ENCODE peak calls at places on chromosomes 11 and 22, in nine cellular contexts. One of them, this sample, is unnamed.

GRCh38 chr11:98531576-98531975 is 489.2 kb upstream of the CNTN5 start:
- DNase-seq in brain microvascular endothelial cell: no peak
- DNase-seq in SHP77: no peak
- DNase-seq in naive thymus-derived CD4-positive, alpha-beta T cell: no peak
- DNase-seq in NCI-H187: no peak
- DNase-seq in AG08395: no peak
- DNase-seq in omental fat pad: no peak
- DNase-seq in activated T-cell treated with anti-CD3 and anti-CD28 coated beads for 48 hours: no peak
- DNase-seq in SK-N-SH: no peak
- DNase-seq in this sample: no peak

GRCh38 chr11:2744166-2744565 is 44.4 kb upstream of the KCNQ1OT1 start:
- DNase-seq in activated T-cell treated with anti-CD3 and anti-CD28 coated beads for 48 hours: no peak
- DNase-seq in AG08395: no peak
- DNase-seq in SHP77: no peak
- DNase-seq in SK-N-SH: no peak
- DNase-seq in naive thymus-derived CD4-positive, alpha-beta T cell: no peak
- DNase-seq in NCI-H187: no peak
- DNase-seq in omental fat pad: no peak
- DNase-seq in brain microvascular endothelial cell: no peak
- DNase-seq in this sample: no peak

GRCh38 chr11:118267486-118267885 is 3.4 kb upstream of the MPZL2 start:
- DNase-seq in activated T-cell treated with anti-CD3 and anti-CD28 coated beads for 48 hours: no peak
- DNase-seq in SHP77: no peak
- DNase-seq in AG08395: no peak
- DNase-seq in omental fat pad: no peak
- DNase-seq in SK-N-SH: no peak
- DNase-seq in NCI-H187: peak
- DNase-seq in brain microvascular endothelial cell: no peak
- DNase-seq in naive thymus-derived CD4-positive, alpha-beta T cell: no peak
- DNase-seq in this sample: no peak

GRCh38 chr22:49297871-49298721 is 529.6 kb downstream of the BRD1 start:
- DNase-seq in naive thymus-derived CD4-positive, alpha-beta T cell: no peak
- DNase-seq in NCI-H187: no peak
- DNase-seq in AG08395: no peak
- DNase-seq in omental fat pad: no peak
- DNase-seq in activated T-cell treated with anti-CD3 and anti-CD28 coated beads for 48 hours: no peak
- DNase-seq in SHP77: no peak
- DNase-seq in brain microvascular endothelial cell: no peak
- DNase-seq in SK-N-SH: peak
- DNase-seq in this sample: no peak

GRCh38 chr11:133162228-133162627 is 370.1 kb downstream of the OPCML start:
- DNase-seq in omental fat pad: no peak
- DNase-seq in SK-N-SH: no peak
- DNase-seq in naive thymus-derived CD4-positive, alpha-beta T cell: no peak
- DNase-seq in SHP77: no peak
- DNase-seq in activated T-cell treated with anti-CD3 and anti-CD28 coated beads for 48 hours: no peak
- DNase-seq in brain microvascular endothelial cell: no peak
- DNase-seq in NCI-H187: no peak
- DNase-seq in AG08395: no peak
- DNase-seq in this sample: no peak

GRCh38 chr11:33633251-33634003 is 67.2 kb downstream of the C11orf91 start:
- DNase-seq in SK-N-SH: no peak
- DNase-seq in AG08395: peak
- DNase-seq in brain microvascular endothelial cell: peak
- DNase-seq in naive thymus-derived CD4-positive, alpha-beta T cell: no peak
- DNase-seq in activated T-cell treated with anti-CD3 and anti-CD28 coated beads for 48 hours: no peak
- DNase-seq in SHP77: no peak
- DNase-seq in NCI-H187: peak
- DNase-seq in omental fat pad: no peak
- DNase-seq in this sample: no peak

GRCh38 chr11:46305295-46305694 is 27.8 kb downstream of the CREB3L1 start:
- DNase-seq in SHP77: no peak
- DNase-seq in omental fat pad: no peak
- DNase-seq in brain microvascular endothelial cell: peak
- DNase-seq in NCI-H187: no peak
- DNase-seq in activated T-cell treated with anti-CD3 and anti-CD28 coated beads for 48 hours: no peak
- DNase-seq in AG08395: no peak
- DNase-seq in SK-N-SH: peak
- DNase-seq in naive thymus-derived CD4-positive, alpha-beta T cell: peak
- DNase-seq in this sample: no peak

GRCh38 chr22:30513462-30513861 is 8.0 kb upstream of the SEC14L4 start:
- DNase-seq in NCI-H187: no peak
- DNase-seq in omental fat pad: no peak
- DNase-seq in brain microvascular endothelial cell: no peak
- DNase-seq in activated T-cell treated with anti-CD3 and anti-CD28 coated beads for 48 hours: no peak
- DNase-seq in AG08395: no peak
- DNase-seq in naive thymus-derived CD4-positive, alpha-beta T cell: no peak
- DNase-seq in SHP77: no peak
- DNase-seq in SK-N-SH: no peak
- DNase-seq in this sample: no peak

GRCh38 chr22:29254283-29254653 is 13.5 kb downstream of the RHBDD3 start:
- DNase-seq in SK-N-SH: peak
- DNase-seq in NCI-H187: no peak
- DNase-seq in brain microvascular endothelial cell: no peak
- DNase-seq in naive thymus-derived CD4-positive, alpha-beta T cell: no peak
- DNase-seq in omental fat pad: no peak
- DNase-seq in activated T-cell treated with anti-CD3 and anti-CD28 coated beads for 48 hours: no peak
- DNase-seq in AG08395: no peak
- DNase-seq in SHP77: no peak
- DNase-seq in this sample: no peak

GRCh38 chr22:39966522-39966921 is 6.3 kb downstream of the TMA7B start:
- DNase-seq in omental fat pad: no peak
- DNase-seq in naive thymus-derived CD4-positive, alpha-beta T cell: no peak
- DNase-seq in brain microvascular endothelial cell: no peak
- DNase-seq in AG08395: no peak
- DNase-seq in SHP77: no peak
- DNase-seq in SK-N-SH: no peak
- DNase-seq in NCI-H187: no peak
- DNase-seq in activated T-cell treated with anti-CD3 and anti-CD28 coated beads for 48 hours: no peak
- DNase-seq in this sample: no peak

GRCh38 chr11:63880031-63880841 is 36.7 kb downstream of the RCOR2 start:
- DNase-seq in activated T-cell treated with anti-CD3 and anti-CD28 coated beads for 48 hours: no peak
- DNase-seq in NCI-H187: no peak
- DNase-seq in omental fat pad: no peak
- DNase-seq in SK-N-SH: no peak
- DNase-seq in SHP77: no peak
- DNase-seq in naive thymus-derived CD4-positive, alpha-beta T cell: no peak
- DNase-seq in AG08395: peak
- DNase-seq in brain microvascular endothelial cell: peak
- DNase-seq in this sample: no peak

GRCh38 chr22:30397656-30398635 is 1.1 kb downstream of the SEC14L2 start:
- DNase-seq in SK-N-SH: peak
- DNase-seq in omental fat pad: no peak
- DNase-seq in brain microvascular endothelial cell: no peak
- DNase-seq in activated T-cell treated with anti-CD3 and anti-CD28 coated beads for 48 hours: no peak
- DNase-seq in AG08395: no peak
- DNase-seq in naive thymus-derived CD4-positive, alpha-beta T cell: no peak
- DNase-seq in NCI-H187: no peak
- DNase-seq in SHP77: no peak
- DNase-seq in this sample: no peak

GRCh38 chr22:25824828-25825474 is 83.0 kb downstream of the MYO18B start:
- DNase-seq in SK-N-SH: peak
- DNase-seq in NCI-H187: no peak
- DNase-seq in omental fat pad: no peak
- DNase-seq in SHP77: no peak
- DNase-seq in AG08395: no peak
- DNase-seq in naive thymus-derived CD4-positive, alpha-beta T cell: no peak
- DNase-seq in brain microvascular endothelial cell: no peak
- DNase-seq in activated T-cell treated with anti-CD3 and anti-CD28 coated beads for 48 hours: no peak
- DNase-seq in this sample: no peak

GRCh38 chr11:126583594-126583993 is 228.1 kb downstream of the ST3GAL4 start:
- DNase-seq in SK-N-SH: no peak
- DNase-seq in naive thymus-derived CD4-positive, alpha-beta T cell: no peak
- DNase-seq in omental fat pad: no peak
- DNase-seq in activated T-cell treated with anti-CD3 and anti-CD28 coated beads for 48 hours: no peak
- DNase-seq in AG08395: no peak
- DNase-seq in NCI-H187: no peak
- DNase-seq in brain microvascular endothelial cell: no peak
- DNase-seq in SHP77: no peak
- DNase-seq in this sample: no peak

GRCh38 chr11:25615841-25616240 is 716.1 kb upstream of the ANO3 start:
- DNase-seq in activated T-cell treated with anti-CD3 and anti-CD28 coated beads for 48 hours: no peak
- DNase-seq in AG08395: no peak
- DNase-seq in omental fat pad: no peak
- DNase-seq in SK-N-SH: no peak
- DNase-seq in naive thymus-derived CD4-positive, alpha-beta T cell: no peak
- DNase-seq in brain microvascular endothelial cell: no peak
- DNase-seq in NCI-H187: no peak
- DNase-seq in SHP77: no peak
- DNase-seq in this sample: no peak

GRCh38 chr11:64036081-64037026 is 623 bp downstream of the FLRT1 start:
- DNase-seq in activated T-cell treated with anti-CD3 and anti-CD28 coated beads for 48 hours: peak
- DNase-seq in SK-N-SH: peak
- DNase-seq in SHP77: no peak
- DNase-seq in omental fat pad: no peak
- DNase-seq in NCI-H187: no peak
- DNase-seq in naive thymus-derived CD4-positive, alpha-beta T cell: no peak
- DNase-seq in AG08395: peak
- DNase-seq in brain microvascular endothelial cell: peak
- DNase-seq in this sample: no peak

GRCh38 chr22:48488611-48489456 is 1338.8 kb downstream of the BRD1 start:
- DNase-seq in AG08395: peak
- DNase-seq in brain microvascular endothelial cell: no peak
- DNase-seq in SHP77: no peak
- DNase-seq in naive thymus-derived CD4-positive, alpha-beta T cell: no peak
- DNase-seq in activated T-cell treated with anti-CD3 and anti-CD28 coated beads for 48 hours: no peak
- DNase-seq in omental fat pad: no peak
- DNase-seq in SK-N-SH: peak
- DNase-seq in NCI-H187: no peak
- DNase-seq in this sample: no peak

GRCh38 chr11:70675697-70676374 is 277.5 kb downstream of the CTTN start:
- DNase-seq in omental fat pad: no peak
- DNase-seq in naive thymus-derived CD4-positive, alpha-beta T cell: no peak
- DNase-seq in SK-N-SH: no peak
- DNase-seq in activated T-cell treated with anti-CD3 and anti-CD28 coated beads for 48 hours: no peak
- DNase-seq in NCI-H187: no peak
- DNase-seq in AG08395: no peak
- DNase-seq in brain microvascular endothelial cell: no peak
- DNase-seq in SHP77: no peak
- DNase-seq in this sample: no peak

GRCh38 chr11:61951484-61952135 is 1.5 kb downstream of the BEST1 start:
- DNase-seq in SK-N-SH: no peak
- DNase-seq in activated T-cell treated with anti-CD3 and anti-CD28 coated beads for 48 hours: no peak
- DNase-seq in NCI-H187: no peak
- DNase-seq in AG08395: no peak
- DNase-seq in omental fat pad: no peak
- DNase-seq in brain microvascular endothelial cell: no peak
- DNase-seq in SHP77: no peak
- DNase-seq in naive thymus-derived CD4-positive, alpha-beta T cell: no peak
- DNase-seq in this sample: no peak

GRCh38 chr22:49992921-49993648 is 19.5 kb downstream of the IL17REL start:
- DNase-seq in naive thymus-derived CD4-positive, alpha-beta T cell: peak
- DNase-seq in omental fat pad: peak
- DNase-seq in SHP77: peak
- DNase-seq in SK-N-SH: peak
- DNase-seq in AG08395: peak
- DNase-seq in activated T-cell treated with anti-CD3 and anti-CD28 coated beads for 48 hours: peak
- DNase-seq in NCI-H187: no peak
- DNase-seq in brain microvascular endothelial cell: peak
- DNase-seq in this sample: no peak

GRCh38 chr11:6892400-6892799 is at the start of gene OR2D2:
- DNase-seq in naive thymus-derived CD4-positive, alpha-beta T cell: no peak
- DNase-seq in SK-N-SH: no peak
- DNase-seq in omental fat pad: no peak
- DNase-seq in SHP77: no peak
- DNase-seq in AG08395: no peak
- DNase-seq in NCI-H187: no peak
- DNase-seq in activated T-cell treated with anti-CD3 and anti-CD28 coated beads for 48 hours: no peak
- DNase-seq in brain microvascular endothelial cell: no peak
- DNase-seq in this sample: no peak

GRCh38 chr11:111974451-111974850 is 37.3 kb downstream of the DIXDC1 start:
- DNase-seq in NCI-H187: no peak
- DNase-seq in naive thymus-derived CD4-positive, alpha-beta T cell: no peak
- DNase-seq in brain microvascular endothelial cell: no peak
- DNase-seq in AG08395: no peak
- DNase-seq in SHP77: no peak
- DNase-seq in activated T-cell treated with anti-CD3 and anti-CD28 coated beads for 48 hours: no peak
- DNase-seq in SK-N-SH: no peak
- DNase-seq in omental fat pad: no peak
- DNase-seq in this sample: no peak

GRCh38 chr11:126628450-126628789 is 272.9 kb downstream of the ST3GAL4 start:
- DNase-seq in omental fat pad: no peak
- DNase-seq in SK-N-SH: no peak
- DNase-seq in activated T-cell treated with anti-CD3 and anti-CD28 coated beads for 48 hours: no peak
- DNase-seq in naive thymus-derived CD4-positive, alpha-beta T cell: no peak
- DNase-seq in brain microvascular endothelial cell: no peak
- DNase-seq in AG08395: no peak
- DNase-seq in NCI-H187: no peak
- DNase-seq in SHP77: no peak
- DNase-seq in this sample: no peak

GRCh38 chr11:88555018-88555828 is 217.7 kb upstream of the CTSC start:
- DNase-seq in naive thymus-derived CD4-positive, alpha-beta T cell: no peak
- DNase-seq in SK-N-SH: no peak
- DNase-seq in omental fat pad: no peak
- DNase-seq in NCI-H187: no peak
- DNase-seq in activated T-cell treated with anti-CD3 and anti-CD28 coated beads for 48 hours: no peak
- DNase-seq in AG08395: peak
- DNase-seq in SHP77: no peak
- DNase-seq in brain microvascular endothelial cell: peak
- DNase-seq in this sample: no peak

GRCh38 chr11:2558402-2558801 is 113.6 kb downstream of the KCNQ1 start:
- DNase-seq in activated T-cell treated with anti-CD3 and anti-CD28 coated beads for 48 hours: no peak
- DNase-seq in naive thymus-derived CD4-positive, alpha-beta T cell: no peak
- DNase-seq in SHP77: no peak
- DNase-seq in brain microvascular endothelial cell: no peak
- DNase-seq in AG08395: no peak
- DNase-seq in SK-N-SH: no peak
- DNase-seq in omental fat pad: no peak
- DNase-seq in NCI-H187: no peak
- DNase-seq in this sample: no peak

GRCh38 chr22:31247726-31248125 is 35.6 kb downstream of the LIMK2 start:
- DNase-seq in naive thymus-derived CD4-positive, alpha-beta T cell: no peak
- DNase-seq in AG08395: no peak
- DNase-seq in SHP77: no peak
- DNase-seq in brain microvascular endothelial cell: no peak
- DNase-seq in NCI-H187: no peak
- DNase-seq in activated T-cell treated with anti-CD3 and anti-CD28 coated beads for 48 hours: no peak
- DNase-seq in omental fat pad: no peak
- DNase-seq in SK-N-SH: peak
- DNase-seq in this sample: no peak

GRCh38 chr22:50530280-50530856 is 556 bp upstream of the TYMP start:
- DNase-seq in brain microvascular endothelial cell: peak
- DNase-seq in naive thymus-derived CD4-positive, alpha-beta T cell: no peak
- DNase-seq in SK-N-SH: no peak
- DNase-seq in SHP77: no peak
- DNase-seq in omental fat pad: no peak
- DNase-seq in activated T-cell treated with anti-CD3 and anti-CD28 coated beads for 48 hours: peak
- DNase-seq in AG08395: peak
- DNase-seq in NCI-H187: no peak
- DNase-seq in this sample: no peak

GRCh38 chr11:36391062-36391461 is 95.0 kb downstream of the PRR5L start:
- DNase-seq in SHP77: no peak
- DNase-seq in SK-N-SH: no peak
- DNase-seq in omental fat pad: no peak
- DNase-seq in NCI-H187: no peak
- DNase-seq in naive thymus-derived CD4-positive, alpha-beta T cell: no peak
- DNase-seq in activated T-cell treated with anti-CD3 and anti-CD28 coated beads for 48 hours: no peak
- DNase-seq in AG08395: no peak
- DNase-seq in brain microvascular endothelial cell: no peak
- DNase-seq in this sample: no peak

GRCh38 chr11:12499071-12499470 is 121.7 kb downstream of the PARVA start:
- DNase-seq in brain microvascular endothelial cell: no peak
- DNase-seq in activated T-cell treated with anti-CD3 and anti-CD28 coated beads for 48 hours: no peak
- DNase-seq in omental fat pad: no peak
- DNase-seq in AG08395: no peak
- DNase-seq in SK-N-SH: no peak
- DNase-seq in naive thymus-derived CD4-positive, alpha-beta T cell: no peak
- DNase-seq in SHP77: no peak
- DNase-seq in NCI-H187: no peak
- DNase-seq in this sample: no peak

GRCh38 chr22:37544955-37545702 is 15.2 kb upstream of the CDC42EP1 start:
- DNase-seq in SHP77: peak
- DNase-seq in NCI-H187: no peak
- DNase-seq in activated T-cell treated with anti-CD3 and anti-CD28 coated beads for 48 hours: peak
- DNase-seq in omental fat pad: peak
- DNase-seq in SK-N-SH: peak
- DNase-seq in brain microvascular endothelial cell: peak
- DNase-seq in naive thymus-derived CD4-positive, alpha-beta T cell: peak
- DNase-seq in AG08395: peak
- DNase-seq in this sample: no peak

GRCh38 chr22:39208013-39208680 is 36.6 kb downstream of the PDGFB start:
- DNase-seq in AG08395: peak
- DNase-seq in naive thymus-derived CD4-positive, alpha-beta T cell: no peak
- DNase-seq in activated T-cell treated with anti-CD3 and anti-CD28 coated beads for 48 hours: no peak
- DNase-seq in omental fat pad: no peak
- DNase-seq in SK-N-SH: no peak
- DNase-seq in brain microvascular endothelial cell: no peak
- DNase-seq in NCI-H187: no peak
- DNase-seq in SHP77: no peak
- DNase-seq in this sample: no peak

This sample was measured in SK-N-MC.